ENCODE peak calls at places on chromosome 11, in ten cellular contexts. G, D, X, F, C, R, H, V, Y and Q are unnamed samples.
A peak's percentile ranks its signal among the peaks of the same experiment; 100 is the strongest.

GRCh38 chr11:78801161-78801884 is 226.7 kb upstream of the NARS2 start:
- DNase-seq in G (no peak), D (no peak), X (no peak), F (no peak), C (no peak), R (no peak), H (peak; percentile 88), V (peak; percentile 63), Y (peak; percentile 99), Q (peak; percentile 61)

GRCh38 chr11:35845860-35846259 is 98.0 kb upstream of the LDLRAD3 start:
- DNase-seq in G (no peak), D (no peak), X (no peak), F (no peak), C (no peak), R (no peak), H (no peak), V (no peak), Y (no peak), Q (no peak)

GRCh38 chr11:33695051-33695566 is 5.5 kb downstream of the C11orf91 start:
- DNase-seq in G (no peak), D (peak; percentile 28), X (no peak), F (no peak), C (no peak), R (no peak), H (no peak), V (no peak), Y (no peak), Q (no peak)

GRCh38 chr11:47913569-47914244 is 65.6 kb upstream of the NUP160 start:
- DNase-seq in G (no peak), D (no peak), X (no peak), F (no peak), C (no peak), R (no peak), H (no peak), V (no peak), Y (no peak), Q (no peak)

GRCh38 chr11:123178166-123178565 is 16.9 kb downstream of the CLMP start:
- DNase-seq in G (no peak), D (no peak), X (no peak), F (no peak), C (no peak), R (no peak), H (no peak), V (no peak), Y (no peak), Q (no peak)

GRCh38 chr11:102530558-102530957 is at the start of gene MMP7:
- DNase-seq in G (peak; percentile 29), D (no peak), X (no peak), F (peak; percentile 14), C (no peak), R (no peak), H (no peak), V (no peak), Y (peak; percentile 13), Q (no peak)

GRCh38 chr11:92216789-92217188 is 7.8 kb upstream of the FAT3 start:
- DNase-seq in G (no peak), D (no peak), X (no peak), F (no peak), C (no peak), R (no peak), H (no peak), V (no peak), Y (no peak), Q (no peak)

GRCh38 chr11:66854729-66855211 is 2.1 kb upstream of the LRFN4 start:
- DNase-seq in G (peak; percentile 35), D (no peak), X (no peak), F (no peak), C (no peak), R (no peak), H (no peak), V (peak; percentile 57), Y (no peak), Q (no peak)

GRCh38 chr11:12529793-12530192 is 144.4 kb upstream of the TEAD1 start:
- DNase-seq in G (no peak), D (no peak), X (no peak), F (no peak), C (no peak), R (no peak), H (no peak), V (no peak), Y (no peak), Q (no peak)

GRCh38 chr11:85937838-85938237 is 82.7 kb downstream of the CCDC83 start:
- DNase-seq in G (no peak), D (no peak), X (no peak), F (no peak), C (no peak), R (no peak), H (no peak), V (no peak), Y (no peak), Q (no peak)

GRCh38 chr11:61712301-61712700 is 32.1 kb downstream of the DAGLA start:
- DNase-seq in G (no peak), D (no peak), X (no peak), F (no peak), C (no peak), R (no peak), H (no peak), V (no peak), Y (no peak), Q (no peak)

GRCh38 chr11:132504501-132505041 is 1027.7 kb downstream of the OPCML start:
- DNase-seq in G (no peak), D (no peak), X (no peak), F (no peak), C (no peak), R (no peak), H (peak; percentile 80), V (no peak), Y (no peak), Q (no peak)

GRCh38 chr11:85170184-85170583 is 457.0 kb downstream of the DLG2 start:
- DNase-seq in G (no peak), D (no peak), X (no peak), F (no peak), C (no peak), R (no peak), H (no peak), V (no peak), Y (peak; percentile 1), Q (no peak)

GRCh38 chr11:6578134-6578533 is 25.3 kb downstream of the RRP8 start:
- DNase-seq in G (no peak), D (no peak), X (no peak), F (no peak), C (no peak), R (no peak), H (no peak), V (no peak), Y (no peak), Q (no peak)

GRCh38 chr11:94543695-94544581 is at the start of gene FUT4:
- DNase-seq in G (peak; percentile 95), D (peak; percentile 83), X (peak; percentile 93), F (peak; percentile 67), C (peak; percentile 64), R (peak; percentile 79), H (peak; percentile 90), V (peak; percentile 88), Y (peak; percentile 86), Q (peak; percentile 57)

GRCh38 chr11:32576456-32576855 is 7.2 kb upstream of the EIF3M start:
- DNase-seq in G (no peak), D (no peak), X (no peak), F (no peak), C (no peak), R (no peak), H (no peak), V (no peak), Y (no peak), Q (no peak)

GRCh38 chr11:35541621-35542375 is 16.4 kb upstream of the PAMR1 start:
- DNase-seq in G (no peak), D (no peak), X (no peak), F (no peak), C (no peak), R (no peak), H (no peak), V (peak; percentile 82), Y (peak; percentile 34), Q (peak; percentile 22)

GRCh38 chr11:2798951-2799761 is 86.4 kb downstream of the CDKN1C start:
- DNase-seq in G (no peak), D (no peak), X (no peak), F (no peak), C (no peak), R (no peak), H (no peak), V (peak; percentile 49), Y (no peak), Q (no peak)

GRCh38 chr11:81000334-81001100 is 1559.7 kb upstream of the TENM4 start:
- DNase-seq in G (no peak), D (no peak), X (no peak), F (no peak), C (no peak), R (no peak), H (no peak), V (no peak), Y (no peak), Q (no peak)

GRCh38 chr11:95937358-95937757 is 13.5 kb upstream of the MTMR2 start:
- DNase-seq in G (no peak), D (no peak), X (no peak), F (no peak), C (no peak), R (no peak), H (no peak), V (no peak), Y (no peak), Q (no peak)

GRCh38 chr11:112166561-112166960 is 611 bp upstream of the TEX12 start:
- DNase-seq in G (no peak), D (no peak), X (no peak), F (no peak), C (no peak), R (no peak), H (no peak), V (no peak), Y (no peak), Q (no peak)

GRCh38 chr11:2944953-2945756 is 15.9 kb upstream of the PHLDA2 start:
- DNase-seq in G (peak; percentile 90), D (no peak), X (no peak), F (no peak), C (peak; percentile 44), R (peak; percentile 69), H (no peak), V (peak; percentile 89), Y (peak; percentile 77), Q (peak; percentile 93)

GRCh38 chr11:123374622-123374968 is 55.5 kb upstream of the GRAMD1B start:
- DNase-seq in G (no peak), D (no peak), X (no peak), F (no peak), C (no peak), R (no peak), H (no peak), V (no peak), Y (no peak), Q (no peak)

GRCh38 chr11:67484847-67485311 is 2.1 kb downstream of the AIP start:
- DNase-seq in G (no peak), D (peak; percentile 85), X (no peak), F (peak; percentile 70), C (peak; percentile 64), R (peak; percentile 70), H (no peak), V (no peak), Y (no peak), Q (peak; percentile 43)

GRCh38 chr11:8408151-8408930 is 144.7 kb upstream of the LMO1 start:
- DNase-seq in G (no peak), D (no peak), X (no peak), F (no peak), C (no peak), R (no peak), H (no peak), V (no peak), Y (peak; percentile 22), Q (peak; percentile 64)

GRCh38 chr11:58813693-58814092 is 30.8 kb downstream of the GLYATL2 start:
- DNase-seq in G (no peak), D (no peak), X (no peak), F (no peak), C (no peak), R (no peak), H (no peak), V (no peak), Y (peak; percentile 10), Q (no peak)

GRCh38 chr11:57432017-57432590 is 5.2 kb upstream of the SLC43A3 start:
- DNase-seq in G (no peak), D (no peak), X (no peak), F (no peak), C (no peak), R (no peak), H (no peak), V (no peak), Y (peak; percentile 30), Q (peak; percentile 69)

GRCh38 chr11:46363031-46363407 is 15.8 kb downstream of the DGKZ start:
- DNase-seq in G (no peak), D (no peak), X (no peak), F (no peak), C (no peak), R (no peak), H (no peak), V (no peak), Y (peak; percentile 90), Q (peak; percentile 83)